ENCODE peak calls at places on chromosome 13, in four cellular contexts. X, E, T and O are unnamed samples.

GRCh38 chr13:30158774-30159445 is 148.4 kb downstream of the KATNAL1 start:
- DNase-seq in X (no peak), E (no peak), T (no peak), O (no peak)

GRCh38 chr13:108609353-108609752 is 20.1 kb upstream of the MYO16 start:
- DNase-seq in X (no peak), E (no peak), T (no peak), O (no peak)

GRCh38 chr13:109647046-109647445 is 139.3 kb downstream of the IRS2 start:
- DNase-seq in X (no peak), E (no peak), T (no peak), O (no peak)

GRCh38 chr13:113554333-113554700 is 30.2 kb upstream of the TFDP1 start:
- DNase-seq in X (no peak), E (no peak), T (no peak), O (no peak)

GRCh38 chr13:44759723-44760360 is 183.7 kb upstream of the TSC22D1 start:
- DNase-seq in X (no peak), E (no peak), T (no peak), O (no peak)

GRCh38 chr13:57191667-57192066 is 24.7 kb downstream of the PRR20E start:
- DNase-seq in X (no peak), E (no peak), T (no peak), O (no peak)

GRCh38 chr13:70613295-70613694 is 505.0 kb upstream of the KLHL1 start:
- DNase-seq in X (no peak), E (no peak), T (no peak), O (no peak)

GRCh38 chr13:41058229-41059070 is 2.9 kb upstream of the WBP4 start:
- DNase-seq in X (no peak), E (no peak), T (no peak), O (no peak)

GRCh38 chr13:29924482-29924884 is 74.1 kb upstream of the UBL3 start:
- DNase-seq in X (no peak), E (no peak), T (no peak), O (no peak)

GRCh38 chr13:31909889-31910551 is 121.6 kb upstream of the FRY start:
- DNase-seq in X (peak; percentile 27), E (peak; percentile 49), T (no peak), O (peak; percentile 30)

GRCh38 chr13:110610955-110611595 is 4.3 kb upstream of the NAXD start:
- DNase-seq in X (no peak), E (no peak), T (no peak), O (no peak)

GRCh38 chr13:25905411-25906010 is 146.3 kb downstream of the SHISA2 start:
- DNase-seq in X (no peak), E (no peak), T (no peak), O (no peak)

GRCh38 chr13:41056194-41056593 is 5.1 kb upstream of the WBP4 start:
- DNase-seq in X (no peak), E (no peak), T (no peak), O (no peak)

GRCh38 chr13:44050450-44051063 is 170.9 kb downstream of the LACC1 start:
- DNase-seq in X (no peak), E (no peak), T (no peak), O (peak; percentile 9)

GRCh38 chr13:31913459-31913858 is 118.1 kb upstream of the FRY start:
- DNase-seq in X (no peak), E (no peak), T (no peak), O (no peak)

GRCh38 chr13:93862259-93862658 is 617.2 kb downstream of the DCT start:
- DNase-seq in X (no peak), E (no peak), T (no peak), O (no peak)

GRCh38 chr13:26589754-26590153 is 32.3 kb downstream of the WASF3 start:
- DNase-seq in X (no peak), E (no peak), T (no peak), O (no peak)

GRCh38 chr13:26867451-26868067 is 107.0 kb upstream of the GPR12 start:
- DNase-seq in X (no peak), E (no peak), T (no peak), O (peak; percentile 6)

GRCh38 chr13:109737606-109738005 is 48.8 kb downstream of the IRS2 start:
- DNase-seq in X (no peak), E (no peak), T (no peak), O (no peak)

GRCh38 chr13:33678906-33679657 is 138.9 kb upstream of the RFC3 start:
- DNase-seq in X (peak; percentile 46), E (peak; percentile 70), T (no peak), O (peak; percentile 48)

GRCh38 chr13:107937841-107938240 is 277.5 kb downstream of the LIG4 start:
- DNase-seq in X (no peak), E (no peak), T (no peak), O (no peak)

GRCh38 chr13:67299072-67299635 is 69.0 kb upstream of the PCDH9 start:
- DNase-seq in X (no peak), E (no peak), T (no peak), O (no peak)

GRCh38 chr13:20197361-20197834 is 4.7 kb upstream of the GJB2 start:
- DNase-seq in X (no peak), E (no peak), T (no peak), O (peak; percentile 43)

GRCh38 chr13:50015750-50016149 is 506 bp downstream of the KCNRG start:
- DNase-seq in X (no peak), E (no peak), T (no peak), O (no peak)

GRCh38 chr13:49219647-49220034 is 497 bp upstream of the MLNR start:
- DNase-seq in X (no peak), E (no peak), T (no peak), O (no peak)